ENCODE peak calls at places on chromosomes 6 and 20, in five cellular contexts. One of them, this sample, is unnamed.

GRCh38 chr6:112191509-112191908 is 62.9 kb downstream of the LAMA4 start:
- DNase-seq in IMR-90: no peak
- DNase-seq in K562: no peak
- DNase-seq in GM12878: no peak
- DNase-seq in SK-N-SH: no peak
- DNase-seq in this sample: no peak

GRCh38 chr6:6543181-6543879 is 45.2 kb upstream of the LY86 start:
- DNase-seq in IMR-90: no peak
- DNase-seq in K562: no peak
- DNase-seq in GM12878: peak; percentile 79
- DNase-seq in SK-N-SH: no peak
- DNase-seq in this sample: no peak

GRCh38 chr20:47960769-47961525 is 175.7 kb upstream of the SULF2 start:
- DNase-seq in IMR-90: no peak
- DNase-seq in K562: no peak
- DNase-seq in GM12878: no peak
- DNase-seq in SK-N-SH: no peak
- DNase-seq in this sample: no peak

GRCh38 chr6:112282217-112282616 is 27.9 kb upstream of the LAMA4 start:
- DNase-seq in IMR-90: peak; percentile 97
- DNase-seq in K562: no peak
- DNase-seq in GM12878: no peak
- DNase-seq in SK-N-SH: peak; percentile 53
- DNase-seq in this sample: no peak

GRCh38 chr20:57936636-57937310 is 227.0 kb upstream of the PMEPA1 start:
- DNase-seq in IMR-90: no peak
- DNase-seq in K562: no peak
- DNase-seq in GM12878: no peak
- DNase-seq in SK-N-SH: no peak
- DNase-seq in this sample: no peak

GRCh38 chr6:156933201-156934053 is 156.2 kb downstream of the ARID1B start:
- DNase-seq in IMR-90: no peak
- DNase-seq in K562: no peak
- DNase-seq in GM12878: no peak
- DNase-seq in SK-N-SH: no peak
- DNase-seq in this sample: no peak

GRCh38 chr20:19672498-19672897 is 85.6 kb upstream of the RIN2 start:
- DNase-seq in IMR-90: no peak
- DNase-seq in K562: no peak
- DNase-seq in GM12878: no peak
- DNase-seq in SK-N-SH: no peak
- DNase-seq in this sample: no peak

GRCh38 chr6:26103141-26103769 is 16.0 kb downstream of the HFE start:
- DNase-seq in IMR-90: peak; percentile 77
- DNase-seq in K562: no peak
- DNase-seq in GM12878: no peak
- DNase-seq in SK-N-SH: no peak
- DNase-seq in this sample: peak; percentile 16

GRCh38 chr20:46056970-46057855 is 28.2 kb downstream of the SLC12A5 start:
- DNase-seq in IMR-90: peak; percentile 42
- DNase-seq in K562: peak; percentile 71
- DNase-seq in GM12878: no peak
- DNase-seq in SK-N-SH: no peak
- DNase-seq in this sample: no peak

GRCh38 chr6:97111243-97111642 is 171.8 kb downstream of the MMS22L start:
- DNase-seq in IMR-90: no peak
- DNase-seq in K562: no peak
- DNase-seq in GM12878: no peak
- DNase-seq in SK-N-SH: no peak
- DNase-seq in this sample: no peak

GRCh38 chr6:11685411-11686093 is 93.1 kb downstream of the ADTRP start:
- DNase-seq in IMR-90: peak; percentile 64
- DNase-seq in K562: no peak
- DNase-seq in GM12878: no peak
- DNase-seq in SK-N-SH: no peak
- DNase-seq in this sample: peak; percentile 79

GRCh38 chr6:3808189-3808588 is 41.0 kb upstream of the FAM50B start:
- DNase-seq in IMR-90: no peak
- DNase-seq in K562: no peak
- DNase-seq in GM12878: no peak
- DNase-seq in SK-N-SH: no peak
- DNase-seq in this sample: no peak

GRCh38 chr6:159126590-159126989 is 42.6 kb upstream of the FNDC1 start:
- DNase-seq in IMR-90: no peak
- DNase-seq in K562: no peak
- DNase-seq in GM12878: no peak
- DNase-seq in SK-N-SH: no peak
- DNase-seq in this sample: no peak

GRCh38 chr6:88899569-88900316 is 63.7 kb downstream of the RNGTT start:
- DNase-seq in IMR-90: no peak
- DNase-seq in K562: no peak
- DNase-seq in GM12878: no peak
- DNase-seq in SK-N-SH: no peak
- DNase-seq in this sample: no peak

GRCh38 chr6:133730881-133731280 is 158.0 kb upstream of the TCF21 start:
- DNase-seq in IMR-90: peak; percentile 60
- DNase-seq in K562: no peak
- DNase-seq in GM12878: no peak
- DNase-seq in SK-N-SH: no peak
- DNase-seq in this sample: no peak

GRCh38 chr6:113576310-113576709 is 280.8 kb upstream of the MARCKS start:
- DNase-seq in IMR-90: no peak
- DNase-seq in K562: no peak
- DNase-seq in GM12878: no peak
- DNase-seq in SK-N-SH: no peak
- DNase-seq in this sample: no peak

GRCh38 chr6:36874016-36874442 is 574 bp downstream of the PPIL1 start:
- DNase-seq in IMR-90: peak; percentile 35
- DNase-seq in K562: no peak
- DNase-seq in GM12878: no peak
- DNase-seq in SK-N-SH: no peak
- DNase-seq in this sample: no peak

GRCh38 chr6:121442591-121442990 is 7.1 kb downstream of the GJA1 start:
- DNase-seq in IMR-90: no peak
- DNase-seq in K562: no peak
- DNase-seq in GM12878: no peak
- DNase-seq in SK-N-SH: no peak
- DNase-seq in this sample: no peak

GRCh38 chr6:154951400-154952200 is 43.5 kb upstream of the TIAM2 start:
- DNase-seq in IMR-90: no peak
- DNase-seq in K562: no peak
- DNase-seq in GM12878: peak; percentile 28
- DNase-seq in SK-N-SH: no peak
- DNase-seq in this sample: no peak

GRCh38 chr6:112357801-112358200 is 10.7 kb downstream of the RFPL4B start:
- DNase-seq in IMR-90: peak; percentile 73
- DNase-seq in K562: no peak
- DNase-seq in GM12878: no peak
- DNase-seq in SK-N-SH: no peak
- DNase-seq in this sample: peak; percentile 2

GRCh38 chr6:154292855-154293519 is 63.6 kb downstream of the IPCEF1 start:
- DNase-seq in IMR-90: peak; percentile 92
- DNase-seq in K562: no peak
- DNase-seq in GM12878: no peak
- DNase-seq in SK-N-SH: peak; percentile 14
- DNase-seq in this sample: peak; percentile 42

GRCh38 chr6:35046862-35047261 is 94.3 kb downstream of the TCP11 start:
- DNase-seq in IMR-90: no peak
- DNase-seq in K562: no peak
- DNase-seq in GM12878: no peak
- DNase-seq in SK-N-SH: no peak
- DNase-seq in this sample: no peak

GRCh38 chr20:17399303-17399985 is 131.7 kb downstream of the BFSP1 start:
- DNase-seq in IMR-90: no peak
- DNase-seq in K562: no peak
- DNase-seq in GM12878: no peak
- DNase-seq in SK-N-SH: no peak
- DNase-seq in this sample: no peak

GRCh38 chr6:165774903-165775608 is 112.0 kb upstream of the PDE10A start:
- DNase-seq in IMR-90: no peak
- DNase-seq in K562: no peak
- DNase-seq in GM12878: no peak
- DNase-seq in SK-N-SH: no peak
- DNase-seq in this sample: no peak

GRCh38 chr6:166515072-166515810 is 71.2 kb downstream of the RAMACL start:
- DNase-seq in IMR-90: peak; percentile 93
- DNase-seq in K562: peak; percentile 18
- DNase-seq in GM12878: no peak
- DNase-seq in SK-N-SH: no peak
- DNase-seq in this sample: peak; percentile 48

GRCh38 chr6:166786704-166787293 is 159.7 kb upstream of the RPS6KA2 start:
- DNase-seq in IMR-90: peak; percentile 65
- DNase-seq in K562: peak; percentile 60
- DNase-seq in GM12878: peak; percentile 21
- DNase-seq in SK-N-SH: peak; percentile 78
- DNase-seq in this sample: peak; percentile 31

GRCh38 chr6:109478848-109479624 is 4.0 kb downstream of the ZBTB24 start:
- DNase-seq in IMR-90: no peak
- DNase-seq in K562: no peak
- DNase-seq in GM12878: no peak
- DNase-seq in SK-N-SH: no peak
- DNase-seq in this sample: no peak

GRCh38 chr6:79784013-79784753 is 153.1 kb downstream of the SH3BGRL2 start:
- DNase-seq in IMR-90: no peak
- DNase-seq in K562: no peak
- DNase-seq in GM12878: no peak
- DNase-seq in SK-N-SH: peak; percentile 56
- DNase-seq in this sample: no peak

GRCh38 chr6:79781916-79782315 is 150.8 kb downstream of the SH3BGRL2 start:
- DNase-seq in IMR-90: no peak
- DNase-seq in K562: no peak
- DNase-seq in GM12878: no peak
- DNase-seq in SK-N-SH: no peak
- DNase-seq in this sample: no peak

GRCh38 chr6:79777713-79778579 is 146.8 kb downstream of the SH3BGRL2 start:
- DNase-seq in IMR-90: peak; percentile 47
- DNase-seq in K562: peak; percentile 95
- DNase-seq in GM12878: peak; percentile 40
- DNase-seq in SK-N-SH: peak; percentile 92
- DNase-seq in this sample: peak; percentile 60

GRCh38 chr6:79778794-79779193 is 147.7 kb downstream of the SH3BGRL2 start:
- DNase-seq in IMR-90: no peak
- DNase-seq in K562: no peak
- DNase-seq in GM12878: no peak
- DNase-seq in SK-N-SH: no peak
- DNase-seq in this sample: no peak

GRCh38 chr6:79782775-79783174 is 151.6 kb downstream of the SH3BGRL2 start:
- DNase-seq in IMR-90: no peak
- DNase-seq in K562: no peak
- DNase-seq in GM12878: no peak
- DNase-seq in SK-N-SH: no peak
- DNase-seq in this sample: no peak
- TF ChIP-seq RFX5 in IMR-90: no peak
- TF ChIP-seq RFX5 in K562: no peak
- TF ChIP-seq RFX5 in GM12878: no peak
- TF ChIP-seq RFX5 in SK-N-SH: no peak
- TF ChIP-seq RFX5 in this sample: no peak

GRCh38 chr6:33621396-33622388 is 570 bp downstream of the ITPR3 start:
- DNase-seq in IMR-90: no peak
- DNase-seq in K562: peak; percentile 80
- DNase-seq in GM12878: no peak
- DNase-seq in SK-N-SH: no peak
- DNase-seq in this sample: no peak
- TF ChIP-seq RCOR1 in IMR-90: no peak
- TF ChIP-seq RCOR1 in K562: no peak
- TF ChIP-seq RCOR1 in GM12878: no peak
- TF ChIP-seq RCOR1 in SK-N-SH: no peak
- TF ChIP-seq RCOR1 in this sample: no peak

GRCh38 chr6:161838306-161839035 is 564.6 kb upstream of the AGPAT4 start:
- DNase-seq in IMR-90: no peak
- DNase-seq in K562: no peak
- DNase-seq in GM12878: no peak
- DNase-seq in SK-N-SH: no peak
- DNase-seq in this sample: no peak

GRCh38 chr6:161837449-161837735 is 563.5 kb upstream of the AGPAT4 start:
- DNase-seq in IMR-90: no peak
- DNase-seq in K562: no peak
- DNase-seq in GM12878: no peak
- DNase-seq in SK-N-SH: no peak
- DNase-seq in this sample: no peak

GRCh38 chr6:161835426-161836029 is 561.7 kb upstream of the AGPAT4 start:
- DNase-seq in IMR-90: no peak
- DNase-seq in K562: no peak
- DNase-seq in GM12878: no peak
- DNase-seq in SK-N-SH: peak; percentile 36
- DNase-seq in this sample: no peak

GRCh38 chr6:161836643-161837448 is 563.0 kb upstream of the AGPAT4 start:
- DNase-seq in IMR-90: no peak
- DNase-seq in K562: no peak
- DNase-seq in GM12878: no peak
- DNase-seq in SK-N-SH: no peak
- DNase-seq in this sample: no peak

GRCh38 chr6:161837854-161838253 is 564.0 kb upstream of the AGPAT4 start:
- DNase-seq in IMR-90: no peak
- DNase-seq in K562: no peak
- DNase-seq in GM12878: no peak
- DNase-seq in SK-N-SH: no peak
- DNase-seq in this sample: no peak
- TF ChIP-seq RFX5 in IMR-90: no peak
- TF ChIP-seq RFX5 in K562: no peak
- TF ChIP-seq RFX5 in GM12878: no peak
- TF ChIP-seq RFX5 in SK-N-SH: no peak
- TF ChIP-seq RFX5 in this sample: no peak

GRCh38 chr20:32820000-32820697 is 395 bp downstream of the MAPRE1 start:
- DNase-seq in IMR-90: peak; percentile 40
- DNase-seq in K562: peak; percentile 92
- DNase-seq in GM12878: no peak
- DNase-seq in SK-N-SH: peak; percentile 93
- DNase-seq in this sample: peak; percentile 36

GRCh38 chr20:32822189-32822588 is 2.4 kb downstream of the MAPRE1 start:
- DNase-seq in IMR-90: no peak
- DNase-seq in K562: no peak
- DNase-seq in GM12878: no peak
- DNase-seq in SK-N-SH: no peak
- DNase-seq in this sample: no peak

GRCh38 chr20:32820698-32821378 is 1.1 kb downstream of the MAPRE1 start:
- DNase-seq in IMR-90: no peak
- DNase-seq in K562: no peak
- DNase-seq in GM12878: no peak
- DNase-seq in SK-N-SH: peak; percentile 34
- DNase-seq in this sample: no peak

GRCh38 chr20:32823737-32824588 is 4.2 kb downstream of the MAPRE1 start:
- DNase-seq in IMR-90: peak; percentile 22
- DNase-seq in K562: no peak
- DNase-seq in GM12878: no peak
- DNase-seq in SK-N-SH: no peak
- DNase-seq in this sample: no peak

DNA sequence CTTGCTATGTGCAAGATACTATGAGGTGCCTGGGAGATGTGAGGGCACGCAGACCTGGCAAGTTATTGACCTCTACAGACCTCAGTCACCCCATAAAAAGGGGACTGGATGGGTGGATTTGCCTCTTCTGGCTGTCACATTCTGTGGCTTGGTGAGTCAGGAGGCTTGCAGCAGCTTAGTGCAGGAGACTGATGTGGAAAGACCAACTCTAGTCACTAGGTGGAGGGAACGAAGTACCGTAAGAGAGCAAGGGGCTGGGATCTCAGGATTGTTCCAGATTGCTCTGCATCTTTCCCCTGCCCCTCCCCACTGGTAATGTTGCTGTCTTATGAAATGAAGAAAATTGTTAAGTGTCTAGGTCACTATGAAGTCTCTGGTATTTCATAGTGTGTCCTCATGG is 3.3 kb downstream of the MAPRE1 start:
- DNase-seq in IMR-90: peak; percentile 82
- DNase-seq in K562: no peak
- DNase-seq in GM12878: no peak
- DNase-seq in SK-N-SH: no peak
- DNase-seq in this sample: peak; percentile 29
- TF ChIP-seq RCOR1 in IMR-90: no peak
- TF ChIP-seq RCOR1 in K562: no peak
- TF ChIP-seq RCOR1 in GM12878: no peak
- TF ChIP-seq RCOR1 in SK-N-SH: no peak
- TF ChIP-seq RCOR1 in this sample: no peak